ENCODE peak calls at places on chromosome 16, in ten cellular contexts. T is astrocyte of the spinal cord; G is adipocyte; Z is AG08395; Y is CD8-positive, alpha-beta memory T cell; C is anterior cingulate cortex; M is esophagus muscularis mucosa; V is T47D; F is iPS-NIHi11; R is PC-3. I is an unnamed sample.

GRCh38 chr16:83835972-83836566 is 28.3 kb downstream of the HSBP1 start:
- DNase-seq in T (peak), G (peak), Z (peak), Y (no peak), C (no peak), M (no peak), V (no peak), F (no peak), R (peak), I (peak)

GRCh38 chr16:9260665-9261064 is 169.2 kb downstream of the HAPSTR1 start:
- DNase-seq in T (no peak), G (no peak), Z (no peak), Y (no peak), C (no peak), M (no peak), V (no peak), F (no peak), R (no peak), I (no peak)

GRCh38 chr16:3716831-3717234 is 491 bp downstream of the TRAP1 start:
- DNase-seq in T (no peak), G (peak), Z (peak), Y (no peak), C (no peak), M (no peak), V (peak), F (peak), R (peak), I (no peak)

GRCh38 chr16:23699100-23699499 is 13.9 kb downstream of the ERN2 start:
- DNase-seq in T (no peak), G (no peak), Z (no peak), Y (no peak), C (no peak), M (no peak), V (no peak), F (no peak), R (peak), I (no peak)

GRCh38 chr16:64421515-64421914 is 700.3 kb downstream of the CDH11 start:
- DNase-seq in T (no peak), G (no peak), Z (no peak), Y (no peak), C (no peak), M (no peak), V (no peak), F (no peak), R (no peak), I (no peak)

GRCh38 chr16:77191259-77191969 is 424 bp downstream of the MON1B start:
- DNase-seq in T (no peak), G (no peak), Z (no peak), Y (no peak), C (peak), M (no peak), V (no peak), F (no peak), R (no peak), I (no peak)

GRCh38 chr16:56203052-56203451 is 11.8 kb downstream of the GNAO1 start:
- DNase-seq in T (peak), G (no peak), Z (no peak), Y (no peak), C (no peak), M (no peak), V (no peak), F (peak), R (no peak), I (no peak)

GRCh38 chr16:76237471-76237870 is 39.7 kb upstream of the CNTNAP4 start:
- DNase-seq in T (no peak), G (no peak), Z (no peak), Y (no peak), C (no peak), M (no peak), V (no peak), F (no peak), R (no peak), I (no peak)

GRCh38 chr16:82655315-82655714 is 28.5 kb downstream of the CDH13 start:
- DNase-seq in T (peak), G (peak), Z (peak), Y (peak), C (no peak), M (no peak), V (no peak), F (no peak), R (no peak), I (peak)

GRCh38 chr16:31181102-31181830 is 1.3 kb downstream of the FUS start:
- DNase-seq in T (peak), G (peak), Z (peak), Y (no peak), C (no peak), M (no peak), V (no peak), F (no peak), R (peak), I (no peak)

GRCh38 chr16:56369202-56369601 is 56.1 kb downstream of the AMFR start:
- DNase-seq in T (no peak), G (no peak), Z (no peak), Y (no peak), C (no peak), M (no peak), V (no peak), F (no peak), R (no peak), I (no peak)

GRCh38 chr16:3063617-3064389 is 1.6 kb upstream of the IL32 start:
- DNase-seq in T (no peak), G (no peak), Z (no peak), Y (no peak), C (no peak), M (no peak), V (no peak), F (peak), R (no peak), I (no peak)

GRCh38 chr16:4900036-4900435 is 36.9 kb downstream of the PPL start:
- DNase-seq in T (no peak), G (peak), Z (no peak), Y (no peak), C (no peak), M (no peak), V (no peak), F (no peak), R (no peak), I (no peak)

GRCh38 chr16:86874141-86874540 is 295.8 kb downstream of the FOXL1 start:
- DNase-seq in T (no peak), G (peak), Z (peak), Y (no peak), C (no peak), M (no peak), V (no peak), F (peak), R (peak), I (no peak)

GRCh38 chr16:19613834-19614233 is 58.3 kb downstream of the VPS35L start:
- DNase-seq in T (no peak), G (no peak), Z (no peak), Y (no peak), C (no peak), M (no peak), V (no peak), F (no peak), R (no peak), I (no peak)

GRCh38 chr16:27449434-27450188 is 47.6 kb downstream of the IL21R start:
- DNase-seq in T (no peak), G (no peak), Z (no peak), Y (peak), C (no peak), M (no peak), V (no peak), F (no peak), R (no peak), I (no peak)

GRCh38 chr16:71439531-71439930 is 2.3 kb downstream of the TLE7 start:
- DNase-seq in T (no peak), G (no peak), Z (no peak), Y (no peak), C (no peak), M (no peak), V (no peak), F (no peak), R (no peak), I (no peak)

GRCh38 chr16:1706386-1707192 is 594 bp downstream of the MAPK8IP3 start:
- DNase-seq in T (no peak), G (peak), Z (peak), Y (peak), C (no peak), M (no peak), V (peak), F (peak), R (no peak), I (no peak)

GRCh38 chr16:83728518-83728917 is 79.3 kb upstream of the HSBP1 start:
- DNase-seq in T (peak), G (no peak), Z (no peak), Y (no peak), C (no peak), M (no peak), V (no peak), F (no peak), R (no peak), I (no peak)